ENCODE peak calls at places on chromosomes 11 and 22, in six cellular contexts. Y, Q, T, O, C and S are unnamed samples.

GRCh38 chr22:29206372-29207230 is 905 bp downstream of the EMID1 start:
- DNase-seq in Y (no peak), Q (no peak), C (no peak), T (no peak), O (no peak), S (no peak)

GRCh38 chr11:45853616-45854219 is 6.4 kb downstream of the CRY2 start:
- DNase-seq in O (peak), Y (no peak), C (no peak), T (no peak), Q (no peak), S (no peak)

GRCh38 chr11:110711776-110712642 is at the start of gene ARHGAP20:
- DNase-seq in T (peak), Y (peak), Q (peak), O (peak), C (peak), S (peak)

GRCh38 chr22:32533265-32534068 is 58.9 kb downstream of the FBXO7 start:
- DNase-seq in Y (peak), Q (no peak), C (no peak), O (no peak), T (peak), S (no peak)

GRCh38 chr11:7889985-7890384 is 41.1 kb downstream of the OR10A6 start:
- DNase-seq in T (no peak), O (no peak), C (no peak), Q (peak), Y (no peak), S (no peak)

GRCh38 chr22:20972014-20972797 is 5.2 kb downstream of the AIFM3 start:
- DNase-seq in Y (no peak), T (no peak), Q (no peak), C (no peak), O (no peak), S (no peak)

GRCh38 chr22:23897320-23897719 is 3.1 kb downstream of the MIF start:
- DNase-seq in O (no peak), Y (no peak), Q (no peak), C (no peak), T (no peak), S (no peak)

GRCh38 chr22:27247691-27248434 is 553.7 kb downstream of the MN1 start:
- DNase-seq in C (no peak), O (peak), T (peak), Y (no peak), Q (no peak), S (peak)

GRCh38 chr11:74417379-74417804 is 19.2 kb upstream of the PGM2L1 start:
- DNase-seq in T (peak), O (no peak), Q (no peak), C (no peak), Y (peak), S (no peak)

GRCh38 chr11:43359432-43359818 is 705 bp downstream of the TTC17 start:
- DNase-seq in Y (peak), Q (peak), C (peak), O (no peak), T (peak), S (peak)

GRCh38 chr11:19979519-19979845 is 180.8 kb downstream of the DBX1 start:
- DNase-seq in C (no peak), O (no peak), Q (peak), T (no peak), Y (no peak), S (no peak)

GRCh38 chr11:75813126-75813525 is 1.9 kb upstream of the UVRAG start:
- DNase-seq in C (no peak), T (no peak), Y (no peak), Q (no peak), O (no peak), S (peak)

GRCh38 chr11:76163289-76163880 is 42.9 kb downstream of the WNT11 start:
- DNase-seq in T (no peak), Y (no peak), C (no peak), Q (no peak), O (no peak), S (no peak)

GRCh38 chr22:46111645-46112306 is 38.5 kb upstream of the PPARA start:
- DNase-seq in Y (peak), T (peak), C (no peak), Q (no peak), O (no peak), S (peak)

GRCh38 chr22:25485626-25486545 is 78.6 kb upstream of the GRK3 start:
- DNase-seq in C (peak), Y (peak), O (no peak), Q (peak), T (no peak), S (no peak)

GRCh38 chr22:36369922-36370781 is 17.6 kb downstream of the MYH9 start:
- DNase-seq in Q (no peak), O (peak), T (no peak), Y (peak), C (peak), S (peak)

GRCh38 chr11:10413268-10413667 is 41.8 kb upstream of the AMPD3 start:
- DNase-seq in Q (no peak), T (no peak), C (peak), O (no peak), Y (peak), S (peak)

GRCh38 chr11:2923446-2924375 is 5.5 kb downstream of the PHLDA2 start:
- DNase-seq in Q (no peak), C (no peak), O (no peak), T (no peak), Y (no peak), S (no peak)

GRCh38 chr11:1055990-1056771 is 18.5 kb upstream of the MUC2 start:
- DNase-seq in Y (no peak), Q (no peak), C (no peak), T (no peak), O (no peak), S (no peak)

GRCh38 chr11:117584056-117584830 is 212.8 kb downstream of the DSCAML1 start:
- DNase-seq in Y (no peak), T (peak), Q (no peak), O (no peak), C (no peak), S (peak)

GRCh38 chr22:45441158-45441557 is 27.7 kb downstream of the RIBC2 start:
- DNase-seq in C (peak), Y (peak), T (peak), Q (peak), O (peak), S (peak)

GRCh38 chr22:39215430-39216142 is 29.2 kb downstream of the PDGFB start:
- DNase-seq in T (no peak), C (peak), Y (no peak), O (no peak), Q (no peak), S (no peak)

GRCh38 chr11:82842019-82842418 is 58.2 kb downstream of the PRCP start:
- DNase-seq in O (peak), C (no peak), Y (no peak), Q (no peak), T (no peak), S (no peak)